ENCODE peak calls at places on chromosomes 16 and 17, in four cellular contexts. One of them, this sample, is unnamed.
A peak's percentile ranks its signal among the peaks of the same experiment; 100 is the strongest.

GRCh38 chr17:1174490-1174889 is 5.3 kb downstream of the ABR start:
- DNase-seq in K562: no peak
- DNase-seq in HepG2: no peak
- DNase-seq in GM12878: no peak
- DNase-seq in this sample: no peak

GRCh38 chr16:18829221-18829620 is 27.9 kb upstream of the ARL6IP1 start:
- DNase-seq in K562: no peak
- DNase-seq in HepG2: no peak
- DNase-seq in GM12878: no peak
- DNase-seq in this sample: no peak

GRCh38 chr17:57939797-57940196 is 15.4 kb downstream of the CUEDC1 start:
- DNase-seq in K562: no peak
- DNase-seq in HepG2: no peak
- DNase-seq in GM12878: peak; percentile 75
- DNase-seq in this sample: no peak

GRCh38 chr17:691423-691822 is 23.2 kb downstream of the VPS53 start:
- DNase-seq in K562: no peak
- DNase-seq in HepG2: no peak
- DNase-seq in GM12878: no peak
- DNase-seq in this sample: no peak

GRCh38 chr17:57645950-57646686 is 99.0 kb downstream of the CCDC182 start:
- DNase-seq in K562: no peak
- DNase-seq in HepG2: no peak
- DNase-seq in GM12878: no peak
- DNase-seq in this sample: no peak

GRCh38 chr16:77277141-77277540 is 77.9 kb downstream of the SYCE1L start:
- DNase-seq in K562: no peak
- DNase-seq in HepG2: no peak
- DNase-seq in GM12878: no peak
- DNase-seq in this sample: no peak

GRCh38 chr17:2563061-2563460 is 30.4 kb upstream of the PAFAH1B1 start:
- DNase-seq in K562: no peak
- DNase-seq in HepG2: no peak
- DNase-seq in GM12878: no peak
- DNase-seq in this sample: no peak

GRCh38 chr17:36667922-36668321 is 66.5 kb downstream of the MRM1 start:
- DNase-seq in K562: no peak
- DNase-seq in HepG2: no peak
- DNase-seq in GM12878: no peak
- DNase-seq in this sample: no peak

GRCh38 chr17:40432864-40433528 is 10.3 kb upstream of the IGFBP4 start:
- DNase-seq in K562: no peak
- DNase-seq in HepG2: no peak
- DNase-seq in GM12878: no peak
- DNase-seq in this sample: no peak

GRCh38 chr16:85465328-85466307 is 147.5 kb upstream of the GSE1 start:
- DNase-seq in K562: no peak
- DNase-seq in HepG2: peak; percentile 56
- DNase-seq in GM12878: no peak
- DNase-seq in this sample: no peak

GRCh38 chr17:44355310-44355640 is 8.4 kb downstream of the FAM171A2 start:
- DNase-seq in K562: peak; percentile 10
- DNase-seq in HepG2: no peak
- DNase-seq in GM12878: no peak
- DNase-seq in this sample: no peak
- TF ChIP-seq HDAC2 in K562: no peak
- TF ChIP-seq HDAC2 in HepG2: no peak
- TF ChIP-seq HDAC2 in GM12878: no peak
- TF ChIP-seq HDAC2 in this sample: no peak

DNA sequence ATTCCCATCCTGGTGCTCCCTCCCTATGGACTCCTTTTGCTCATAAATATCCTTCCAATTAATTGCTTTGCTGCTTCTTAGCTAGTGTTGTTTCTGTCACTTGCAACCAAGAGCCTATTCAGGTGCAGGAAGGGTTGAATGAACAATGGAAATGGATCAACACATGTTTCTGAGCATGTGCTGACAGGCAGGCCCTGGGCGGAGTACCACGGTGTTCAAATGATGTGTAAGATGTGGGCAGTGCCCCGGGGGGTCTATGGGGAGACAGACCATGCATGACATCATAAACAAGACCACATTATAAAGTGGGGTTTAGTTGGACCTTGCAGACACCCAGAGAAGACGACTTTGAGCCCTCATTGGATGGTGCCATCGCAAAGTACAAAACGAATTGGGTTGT is 48.4 kb upstream of the MEOX1 start:
- DNase-seq in K562: no peak
- DNase-seq in HepG2: no peak
- DNase-seq in GM12878: no peak
- DNase-seq in this sample: no peak
- TF ChIP-seq SP1 in K562: no peak
- TF ChIP-seq SP1 in HepG2: no peak
- TF ChIP-seq SP1 in GM12878: no peak
- TF ChIP-seq SP1 in this sample: no peak

GRCh38 chr17:11081342-11081741 is 159.7 kb upstream of the SHISA6 start:
- DNase-seq in K562: no peak
- DNase-seq in HepG2: no peak
- DNase-seq in GM12878: no peak
- DNase-seq in this sample: no peak
- TF ChIP-seq HDAC2 in K562: no peak
- TF ChIP-seq HDAC2 in HepG2: no peak
- TF ChIP-seq HDAC2 in GM12878: no peak
- TF ChIP-seq HDAC2 in this sample: no peak

DNA sequence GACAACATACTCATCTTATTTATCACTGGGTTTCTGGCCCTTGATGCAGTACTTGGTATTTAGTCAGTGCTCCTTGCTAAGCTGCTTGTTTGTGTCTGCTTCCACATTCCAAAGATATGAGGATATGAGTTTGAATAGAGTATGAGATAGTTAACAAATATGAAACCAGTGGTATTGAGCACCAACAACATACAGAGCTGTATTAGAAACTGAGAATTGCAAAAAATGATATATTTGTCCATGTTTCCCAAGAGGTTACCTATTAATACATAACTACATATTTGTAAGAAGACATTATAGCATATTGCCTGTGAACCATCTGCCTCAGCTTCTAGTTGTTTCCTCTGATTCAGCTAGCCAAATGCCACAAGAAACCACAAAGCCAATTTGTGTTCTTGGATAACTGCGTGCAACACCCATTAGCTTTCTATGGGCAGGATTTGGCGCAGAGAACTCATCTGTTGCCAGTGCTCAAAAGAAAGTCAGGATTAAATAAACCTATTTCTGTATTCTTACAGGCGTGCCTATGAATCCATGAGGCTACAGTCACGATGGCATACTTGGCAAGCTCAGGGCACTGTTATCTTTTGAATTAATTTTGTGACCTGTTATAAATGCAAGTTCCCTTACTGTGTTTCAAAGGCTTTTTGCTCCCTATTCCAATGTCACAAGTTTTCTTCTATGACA is 194.5 kb downstream of the MAP2K6 start:
- DNase-seq in K562: no peak
- DNase-seq in HepG2: no peak
- DNase-seq in GM12878: no peak
- DNase-seq in this sample: no peak
- TF ChIP-seq SP1 in K562: no peak
- TF ChIP-seq SP1 in HepG2: no peak
- TF ChIP-seq SP1 in GM12878: no peak
- TF ChIP-seq SP1 in this sample: no peak

DNA sequence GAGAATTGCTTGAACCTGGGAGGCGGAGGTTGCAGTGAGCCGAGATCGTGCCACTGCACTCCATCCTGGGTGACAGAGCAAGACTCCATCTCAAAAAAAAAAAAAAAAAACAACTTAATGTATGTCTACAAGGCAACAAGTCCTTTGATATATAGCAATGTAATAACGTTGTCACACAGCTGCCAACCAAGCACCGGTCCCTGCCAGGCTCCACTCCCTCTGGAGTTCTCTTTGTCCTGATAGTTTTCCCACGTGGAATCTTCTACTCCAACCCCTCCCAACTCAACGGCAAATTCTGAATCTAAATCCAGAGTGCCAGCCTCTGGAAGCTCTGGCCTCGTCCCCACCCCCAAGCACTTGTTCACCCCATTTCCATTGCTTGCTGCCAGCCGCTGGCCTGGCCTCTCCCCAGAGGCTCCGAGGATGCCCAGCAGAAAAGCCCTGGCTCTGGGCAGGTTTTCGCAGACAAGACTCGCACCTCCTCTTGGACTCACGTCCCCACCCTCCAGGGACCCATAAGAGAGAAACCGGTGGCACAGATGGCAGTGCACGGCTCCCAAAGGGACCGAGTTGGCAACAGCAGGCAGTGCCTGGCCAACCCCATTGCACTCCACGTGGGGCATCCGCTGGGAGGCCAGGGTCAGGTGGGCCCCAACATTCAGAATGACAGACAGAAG is 15.9 kb upstream of the CBX2 start:
- DNase-seq in K562: no peak
- DNase-seq in HepG2: no peak
- DNase-seq in GM12878: no peak
- DNase-seq in this sample: no peak
- TF ChIP-seq HDAC2 in K562: no peak
- TF ChIP-seq HDAC2 in HepG2: no peak
- TF ChIP-seq HDAC2 in GM12878: no peak
- TF ChIP-seq HDAC2 in this sample: no peak